ENCODE peak calls at places on chromosome 7, in four cellular contexts. T, G, I and Q are unnamed samples.
A peak's percentile ranks its signal among the peaks of the same experiment; 100 is the strongest.

GRCh38 chr7:135645296-135645904 is 16.9 kb upstream of the STMP1 start:
- DNase-seq in T (no peak), G (peak; percentile 70), I (no peak), Q (no peak)

GRCh38 chr7:108045154-108045553 is 42.2 kb upstream of the LAMB1 start:
- DNase-seq in G (peak; percentile 83), I (no peak), T (no peak), Q (no peak)

GRCh38 chr7:158327571-158328180 is 259.9 kb downstream of the PTPRN2 start:
- DNase-seq in I (no peak), G (no peak), T (no peak), Q (no peak)

GRCh38 chr7:50706469-50706937 is 76.2 kb downstream of the GRB10 start:
- DNase-seq in I (no peak), T (no peak), G (no peak), Q (no peak)

GRCh38 chr7:55144333-55144954 is 125.6 kb downstream of the EGFR start:
- DNase-seq in G (no peak), I (no peak), T (no peak), Q (no peak)

GRCh38 chr7:41188163-41189130 is 514.4 kb downstream of the INHBA start:
- DNase-seq in G (peak; percentile 27), I (no peak), T (no peak), Q (no peak)

GRCh38 chr7:134619627-134620331 is 26.9 kb upstream of the BPGM start:
- DNase-seq in G (peak; percentile 79), T (no peak), I (no peak), Q (no peak)

GRCh38 chr7:157482517-157483120 is 145.8 kb downstream of the DNAJB6 start:
- DNase-seq in I (no peak), G (no peak), T (no peak), Q (no peak)

GRCh38 chr7:19713676-19714075 is 4.8 kb upstream of the POLR1F start:
- DNase-seq in G (peak; percentile 62), T (no peak), I (peak; percentile 47), Q (no peak)

GRCh38 chr7:155644971-155645509 is 579 bp downstream of the RBM33 start:
- DNase-seq in I (peak; percentile 22), G (peak; percentile 30), T (no peak), Q (no peak)

GRCh38 chr7:155885162-155886160 is 73.2 kb upstream of the SHH start:
- DNase-seq in I (no peak), G (peak; percentile 60), T (peak; percentile 74), Q (no peak)

GRCh38 chr7:55463863-55464262 is 98.7 kb downstream of the LANCL2 start:
- DNase-seq in I (no peak), T (no peak), G (no peak), Q (no peak)

GRCh38 chr7:143405671-143406352 is 2.8 kb downstream of the EPHA1 start:
- DNase-seq in I (no peak), G (no peak), T (no peak), Q (no peak)

GRCh38 chr7:139943391-139943790 is 114.3 kb downstream of the TBXAS1 start:
- DNase-seq in T (no peak), I (no peak), G (no peak), Q (no peak)

GRCh38 chr7:27210441-27211083 is 10.7 kb upstream of the HOXA13 start:
- DNase-seq in I (peak; percentile 38), G (peak; percentile 52), T (no peak), Q (no peak)

GRCh38 chr7:70693300-70693689 is 438.6 kb upstream of the GALNT17 start:
- DNase-seq in I (peak; percentile 41), G (peak; percentile 20), T (no peak), Q (no peak)

GRCh38 chr7:128383781-128384180 is 22.3 kb upstream of the PRRT4 start:
- DNase-seq in T (no peak), I (no peak), G (no peak), Q (no peak)

GRCh38 chr7:154375956-154376355 is 323.8 kb downstream of the DPP6 start:
- DNase-seq in G (no peak), I (no peak), T (no peak), Q (no peak)

GRCh38 chr7:70657532-70657931 is 474.4 kb upstream of the GALNT17 start:
- DNase-seq in G (no peak), I (no peak), T (no peak), Q (no peak)

GRCh38 chr7:15309891-15310290 is 251.9 kb downstream of the AGMO start:
- DNase-seq in T (no peak), I (no peak), G (peak; percentile 26), Q (no peak)

GRCh38 chr7:17638727-17639126 is 301.6 kb downstream of the SNX13 start:
- DNase-seq in G (peak; percentile 50), I (no peak), T (no peak), Q (no peak)

GRCh38 chr7:41122256-41122987 is 580.5 kb downstream of the INHBA start:
- DNase-seq in I (no peak), G (peak; percentile 40), T (no peak), Q (no peak)

GRCh38 chr7:22194633-22195273 is 162.2 kb downstream of the RAPGEF5 start:
- DNase-seq in G (no peak), I (no peak), T (no peak), Q (no peak)

GRCh38 chr7:130886438-130887135 is 152.6 kb upstream of the KLF14 start:
- DNase-seq in I (no peak), G (no peak), T (no peak), Q (no peak)

GRCh38 chr7:111162692-111163091 is 71.8 kb downstream of the LRRN3 start:
- DNase-seq in I (no peak), G (no peak), T (peak; percentile 48), Q (no peak)

GRCh38 chr7:47478017-47478344 is 103.9 kb downstream of the TNS3 start:
- DNase-seq in I (no peak), G (peak; percentile 56), T (no peak), Q (no peak)

GRCh38 chr7:37495574-37496184 is 47.0 kb upstream of the ELMO1 start:
- DNase-seq in G (peak; percentile 74), T (no peak), I (no peak), Q (no peak)

GRCh38 chr7:44076101-44076895 is 6.0 kb downstream of the POLM start:
- DNase-seq in T (no peak), I (no peak), G (no peak), Q (no peak)

GRCh38 chr7:116322541-116322940 is 112.2 kb downstream of the TES start:
- DNase-seq in I (no peak), T (no peak), G (no peak), Q (no peak)
- H3K4me3 ChIP-seq in I (no peak overlapping the region), T (no peak overlapping the region), G (no peak overlapping the region), Q (no peak overlapping the region)

GRCh38 chr7:150381096-150381495 is 2.0 kb downstream of the ZNF775 start:
- DNase-seq in G (no peak), T (no peak), I (no peak), Q (no peak)
- H3K4me1 ChIP-seq in G (peaks cover 36% of the 10 kb centered on the region), T (peaks cover 12% of the 10 kb centered on the region), I (peaks cover 4% of the 10 kb centered on the region), Q (peaks cover 5% of the 10 kb centered on the region)

DNA sequence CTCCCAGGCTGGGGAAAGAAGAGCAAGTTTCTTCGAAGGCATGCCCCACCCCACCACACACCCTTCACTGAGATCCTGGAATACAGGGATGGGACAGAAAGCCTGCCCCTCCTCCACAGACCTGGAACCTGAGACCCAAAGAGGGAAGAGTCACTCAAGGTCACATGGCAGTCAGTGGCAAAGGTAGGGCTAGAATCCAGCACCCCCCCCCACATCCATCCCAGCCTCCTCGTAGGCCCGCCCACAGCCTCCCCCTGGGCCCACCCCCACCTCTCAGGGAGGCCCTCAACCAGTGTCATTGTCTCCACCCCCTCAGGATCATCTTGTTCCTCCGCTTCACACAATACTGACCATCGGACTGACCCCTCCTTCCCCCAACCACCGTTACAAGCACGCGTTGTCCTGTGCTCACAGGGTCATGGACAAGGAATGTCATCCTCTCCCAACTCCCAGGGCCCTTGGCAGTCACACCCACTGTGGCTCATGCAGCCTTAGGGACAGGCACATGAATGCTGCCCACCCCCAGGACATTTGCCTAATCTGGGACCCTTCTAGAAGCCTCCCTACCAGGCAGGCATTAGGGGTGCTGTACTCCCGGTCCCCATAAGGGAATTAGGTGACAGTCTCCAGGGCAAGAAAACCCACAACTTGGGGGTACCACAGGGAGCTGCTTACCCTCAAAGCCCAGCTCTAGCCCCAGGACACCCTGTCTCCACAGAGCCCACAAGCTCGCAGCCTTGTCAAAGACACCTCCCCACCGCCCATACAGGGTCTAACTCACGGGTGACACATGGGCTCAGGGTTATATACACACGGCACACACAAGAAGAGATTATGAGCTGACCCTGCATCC is 1.4 kb downstream of the KCNH2 start:
- DNase-seq in I (no peak), G (no peak), T (no peak), Q (no peak)
- H3K4me3 ChIP-seq in I (peak overlapping the region; percentile 46), G (peak overlapping the region; percentile 82), T (no peak overlapping the region), Q (no peak overlapping the region)

DNA sequence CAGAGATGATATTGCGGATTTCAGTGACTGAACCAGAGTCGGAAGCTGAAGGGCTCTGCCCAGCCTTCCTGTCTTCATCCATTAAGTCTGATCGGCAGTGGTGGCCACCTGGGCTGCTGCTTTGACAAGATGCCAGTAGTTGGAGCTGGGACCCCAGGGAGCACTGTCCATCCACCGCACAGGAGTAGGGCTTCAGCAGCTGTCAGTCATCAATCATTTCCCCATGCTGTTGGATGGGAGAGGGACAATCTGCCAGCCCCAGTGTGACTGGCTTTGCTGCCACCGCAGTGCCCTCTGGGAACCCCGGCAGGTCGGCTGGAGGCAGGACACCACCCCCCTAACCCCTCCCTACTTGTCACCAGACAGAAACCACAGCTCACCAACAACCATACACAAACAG is 23.0 kb upstream of the GPR146 start:
- DNase-seq in T (no peak), I (no peak), G (no peak), Q (no peak)
- H3K4me1 ChIP-seq in T (no peaks in the 10 kb centered on the region), I (peaks cover 5% of the 10 kb centered on the region), G (no peaks in the 10 kb centered on the region), Q (no peaks in the 10 kb centered on the region)